ENCODE peak calls at places on chromosomes 12 and 14, in four cellular contexts. B is heart left ventricle, I is NCI-H1092 treated with DMSO at 0.1 percent for 48 hours, S is GM13977. D is an unnamed sample.

GRCh38 chr14:94164685-94165431 is 9.3 kb upstream of the PPP4R4 start:
- DNase-seq in B (no peak), I (no peak), S (no peak), D (peak; percentile 43)

GRCh38 chr14:60266021-60266937 is 17.3 kb downstream of the PPM1A start:
- DNase-seq in B (no peak), I (no peak), S (no peak), D (peak; percentile 62)

GRCh38 chr12:69686731-69687130 is 12.4 kb downstream of the BEST3 start:
- DNase-seq in B (no peak), I (no peak), S (no peak), D (no peak)

GRCh38 chr12:47789141-47789540 is 16.1 kb downstream of the SLC48A1 start:
- DNase-seq in B (no peak), I (no peak), S (no peak), D (no peak)

GRCh38 chr12:124497039-124497438 is 70.4 kb downstream of the NCOR2 start:
- DNase-seq in B (no peak), I (no peak), S (no peak), D (no peak)

GRCh38 chr12:111435661-111436201 is 30.0 kb downstream of the SH2B3 start:
- DNase-seq in B (no peak), I (no peak), S (no peak), D (no peak)

GRCh38 chr12:122516544-122517361 is 10.0 kb downstream of the RSRC2 start:
- DNase-seq in B (no peak), I (no peak), S (no peak), D (no peak)

GRCh38 chr12:107092669-107093546 is 441 bp downstream of the CRY1 start:
- DNase-seq in B (peak; percentile 20), I (peak; percentile 8), S (no peak), D (peak; percentile 9)

GRCh38 chr12:70849265-70849960 is 71.1 kb downstream of the PTPRR start:
- DNase-seq in B (no peak), I (peak; percentile 23), S (peak; percentile 4), D (no peak)

GRCh38 chr12:29769162-29769820 is 14.5 kb downstream of the TMTC1 start:
- DNase-seq in B (no peak), I (no peak), S (no peak), D (no peak)

GRCh38 chr12:2364566-2365165 is 311.9 kb downstream of the CACNA1C start:
- DNase-seq in B (no peak), I (no peak), S (no peak), D (no peak)

GRCh38 chr14:94771191-94771905 is 1.4 kb upstream of the GSC start:
- DNase-seq in B (no peak), I (no peak), S (no peak), D (no peak)

GRCh38 chr14:105163040-105163742 is 5.4 kb downstream of the JAG2 start:
- DNase-seq in B (no peak), I (no peak), S (no peak), D (no peak)

GRCh38 chr14:50545618-50546017 is 13.2 kb upstream of the MAP4K5 start:
- DNase-seq in B (no peak), I (no peak), S (no peak), D (no peak)

GRCh38 chr12:125188912-125189881 is 124.0 kb downstream of the AACS start:
- DNase-seq in B (no peak), I (no peak), S (no peak), D (no peak)

GRCh38 chr14:98840076-98840475 is 431.9 kb downstream of the BCL11B start:
- DNase-seq in B (no peak), I (no peak), S (no peak), D (no peak)

GRCh38 chr12:79988368-79988767 is 53.5 kb upstream of the PPP1R12A start:
- DNase-seq in B (no peak), I (no peak), S (no peak), D (no peak)

GRCh38 chr12:114933428-114934160 is 249.6 kb upstream of the TBX3 start:
- DNase-seq in B (no peak), I (no peak), S (no peak), D (no peak)

GRCh38 chr14:61177279-61178225 is 103.6 kb downstream of the TMEM30B start:
- DNase-seq in B (no peak), I (no peak), S (no peak), D (no peak)

GRCh38 chr12:123387508-123388217 is 3.7 kb downstream of the KMT5A start:
- DNase-seq in B (no peak), I (no peak), S (no peak), D (no peak)

GRCh38 chr12:121003650-121004049 is 12.6 kb downstream of the C12orf43 start:
- DNase-seq in B (no peak), I (no peak), S (no peak), D (no peak)

GRCh38 chr14:99093532-99094517 is 178.2 kb downstream of the BCL11B start:
- DNase-seq in B (no peak), I (no peak), S (no peak), D (no peak)

GRCh38 chr12:92290881-92291280 is 145.2 kb upstream of the BTG1 start:
- DNase-seq in B (no peak), I (no peak), S (no peak), D (no peak)

GRCh38 chr14:104140213-104140462 is 1.8 kb downstream of the KIF26A start:
- DNase-seq in B (no peak), I (no peak), S (no peak), D (no peak)

GRCh38 chr12:110426300-110426910 is 22.9 kb upstream of the ANAPC7 start:
- DNase-seq in B (no peak), I (no peak), S (no peak), D (peak; percentile 9)

GRCh38 chr12:131092911-131093901 is 139.5 kb downstream of the ADGRD1 start:
- DNase-seq in B (peak; percentile 6), I (no peak), S (peak; percentile 85), D (no peak)

GRCh38 chr12:42590324-42590934 is 883 bp upstream of the PRICKLE1 start:
- DNase-seq in B (peak; percentile 41), I (no peak), S (peak; percentile 14), D (peak; percentile 34)

GRCh38 chr12:46661161-46661845 is 164.5 kb downstream of the SLC38A4 start:
- DNase-seq in B (peak; percentile 24), I (peak; percentile 75), S (peak; percentile 49), D (peak; percentile 72)

GRCh38 chr14:60657609-60657983 is 8.3 kb upstream of the SIX1 start:
- DNase-seq in B (no peak), I (peak; percentile 65), S (peak; percentile 26), D (no peak)

GRCh38 chr12:49039421-49040363 is 20.9 kb downstream of the KMT2D start:
- DNase-seq in B (no peak), I (no peak), S (no peak), D (no peak)

GRCh38 chr14:60732840-60733483 is 1.6 kb upstream of the MNAT1 start:
- DNase-seq in B (no peak), I (no peak), S (no peak), D (no peak)

GRCh38 chr14:99391671-99392070 is 89.0 kb downstream of the SETD3 start:
- DNase-seq in B (no peak), I (no peak), S (no peak), D (no peak)

GRCh38 chr12:3885179-3886094 is 12.2 kb upstream of the PARP11 start:
- DNase-seq in B (no peak), I (peak; percentile 18), S (peak; percentile 29), D (peak; percentile 46)

GRCh38 chr12:131929530-131930456 is 717 bp downstream of the PUS1 start:
- DNase-seq in B (no peak), I (no peak), S (peak; percentile 61), D (no peak)

GRCh38 chr14:69268763-69269162 is 8.8 kb downstream of the GALNT16 start:
- DNase-seq in B (no peak), I (no peak), S (no peak), D (no peak)

GRCh38 chr12:95574799-95575452 is 23.6 kb upstream of the USP44 start:
- DNase-seq in B (no peak), I (peak; percentile 49), S (no peak), D (no peak)

GRCh38 chr14:82354126-82354525 is 820.5 kb upstream of the SEL1L start:
- DNase-seq in B (no peak), I (no peak), S (no peak), D (no peak)

GRCh38 chr14:106875503-106875902 is 1349.1 kb downstream of the TMEM121 start:
- DNase-seq in B (no peak), I (peak; percentile 6), S (no peak), D (no peak)

GRCh38 chr12:64072946-64073345 is 149.2 kb downstream of the KICS2 start:
- DNase-seq in B (no peak), I (no peak), S (no peak), D (no peak)